ENCODE peak calls at places on chromosomes 11 and 22, in nine cellular contexts. One of them, this sample, is unnamed.

GRCh38 chr22:43378011-43378704 is 33.7 kb upstream of the MPPED1 start:
- DNase-seq in left ventricle myocardium superior: no peak
- DNase-seq in NCI-H774: no peak
- DNase-seq in renal cortical epithelial cell: no peak
- DNase-seq in Daoy: peak
- DNase-seq in HEK293T: no peak
- DNase-seq in T-helper 2 cell: peak
- DNase-seq in Right ventricle myocardium inferior: no peak
- DNase-seq in RPMI8226: peak
- DNase-seq in this sample: peak

GRCh38 chr11:125229916-125230315 is 65.4 kb downstream of the PKNOX2 start:
- DNase-seq in left ventricle myocardium superior: no peak
- DNase-seq in T-helper 2 cell: no peak
- DNase-seq in Right ventricle myocardium inferior: peak
- DNase-seq in NCI-H774: no peak
- DNase-seq in Daoy: no peak
- DNase-seq in RPMI8226: no peak
- DNase-seq in renal cortical epithelial cell: no peak
- DNase-seq in HEK293T: no peak
- DNase-seq in this sample: no peak

GRCh38 chr22:23179381-23180294 is 671 bp upstream of the BCR start:
- DNase-seq in T-helper 2 cell: no peak
- DNase-seq in left ventricle myocardium superior: peak
- DNase-seq in Right ventricle myocardium inferior: no peak
- DNase-seq in renal cortical epithelial cell: peak
- DNase-seq in NCI-H774: no peak
- DNase-seq in Daoy: no peak
- DNase-seq in RPMI8226: no peak
- DNase-seq in HEK293T: no peak
- DNase-seq in this sample: no peak

GRCh38 chr11:112410325-112410724 is 149.7 kb upstream of the PLET1 start:
- DNase-seq in NCI-H774: no peak
- DNase-seq in RPMI8226: no peak
- DNase-seq in HEK293T: no peak
- DNase-seq in left ventricle myocardium superior: no peak
- DNase-seq in T-helper 2 cell: peak
- DNase-seq in Right ventricle myocardium inferior: no peak
- DNase-seq in Daoy: no peak
- DNase-seq in renal cortical epithelial cell: no peak
- DNase-seq in this sample: no peak

GRCh38 chr11:78344676-78345075 is 72.9 kb downstream of the GAB2 start:
- DNase-seq in renal cortical epithelial cell: no peak
- DNase-seq in RPMI8226: no peak
- DNase-seq in NCI-H774: no peak
- DNase-seq in Right ventricle myocardium inferior: no peak
- DNase-seq in T-helper 2 cell: no peak
- DNase-seq in Daoy: no peak
- DNase-seq in left ventricle myocardium superior: no peak
- DNase-seq in HEK293T: no peak
- DNase-seq in this sample: no peak

GRCh38 chr22:44019846-44020245 is 4.3 kb upstream of the PARVB start:
- DNase-seq in Daoy: no peak
- DNase-seq in renal cortical epithelial cell: no peak
- DNase-seq in NCI-H774: no peak
- DNase-seq in HEK293T: no peak
- DNase-seq in RPMI8226: no peak
- DNase-seq in T-helper 2 cell: no peak
- DNase-seq in left ventricle myocardium superior: peak
- DNase-seq in Right ventricle myocardium inferior: no peak
- DNase-seq in this sample: no peak

GRCh38 chr11:16895306-16895705 is 118.9 kb downstream of the PLEKHA7 start:
- DNase-seq in RPMI8226: no peak
- DNase-seq in Daoy: no peak
- DNase-seq in left ventricle myocardium superior: no peak
- DNase-seq in T-helper 2 cell: no peak
- DNase-seq in NCI-H774: no peak
- DNase-seq in Right ventricle myocardium inferior: no peak
- DNase-seq in renal cortical epithelial cell: peak
- DNase-seq in HEK293T: no peak
- DNase-seq in this sample: no peak

GRCh38 chr11:67448220-67448609 is 4.3 kb downstream of the GPR152 start:
- DNase-seq in left ventricle myocardium superior: no peak
- DNase-seq in RPMI8226: no peak
- DNase-seq in HEK293T: no peak
- DNase-seq in Right ventricle myocardium inferior: no peak
- DNase-seq in NCI-H774: no peak
- DNase-seq in Daoy: no peak
- DNase-seq in T-helper 2 cell: no peak
- DNase-seq in renal cortical epithelial cell: no peak
- DNase-seq in this sample: no peak

GRCh38 chr11:7418061-7418460 is 67.2 kb upstream of the OLFML1 start:
- DNase-seq in Right ventricle myocardium inferior: no peak
- DNase-seq in renal cortical epithelial cell: no peak
- DNase-seq in Daoy: peak
- DNase-seq in T-helper 2 cell: no peak
- DNase-seq in NCI-H774: no peak
- DNase-seq in left ventricle myocardium superior: no peak
- DNase-seq in HEK293T: no peak
- DNase-seq in RPMI8226: no peak
- DNase-seq in this sample: no peak

GRCh38 chr11:130547761-130548490 is 99.5 kb downstream of the ADAMTS15 start:
- DNase-seq in RPMI8226: no peak
- DNase-seq in NCI-H774: no peak
- DNase-seq in Right ventricle myocardium inferior: no peak
- DNase-seq in T-helper 2 cell: no peak
- DNase-seq in HEK293T: no peak
- DNase-seq in left ventricle myocardium superior: no peak
- DNase-seq in Daoy: no peak
- DNase-seq in renal cortical epithelial cell: no peak
- DNase-seq in this sample: no peak

GRCh38 chr11:12716816-12717215 is 42.6 kb downstream of the TEAD1 start:
- DNase-seq in T-helper 2 cell: no peak
- DNase-seq in Right ventricle myocardium inferior: no peak
- DNase-seq in HEK293T: no peak
- DNase-seq in left ventricle myocardium superior: no peak
- DNase-seq in Daoy: no peak
- DNase-seq in RPMI8226: no peak
- DNase-seq in NCI-H774: no peak
- DNase-seq in renal cortical epithelial cell: peak
- DNase-seq in this sample: no peak

GRCh38 chr22:34587357-34588356 is 478.3 kb upstream of the ISX start:
- DNase-seq in T-helper 2 cell: no peak
- DNase-seq in NCI-H774: no peak
- DNase-seq in Right ventricle myocardium inferior: no peak
- DNase-seq in Daoy: no peak
- DNase-seq in renal cortical epithelial cell: no peak
- DNase-seq in HEK293T: no peak
- DNase-seq in RPMI8226: no peak
- DNase-seq in left ventricle myocardium superior: no peak
- DNase-seq in this sample: no peak

GRCh38 chr11:76176463-76176862 is 29.8 kb downstream of the WNT11 start:
- DNase-seq in left ventricle myocardium superior: no peak
- DNase-seq in Right ventricle myocardium inferior: no peak
- DNase-seq in HEK293T: no peak
- DNase-seq in renal cortical epithelial cell: no peak
- DNase-seq in RPMI8226: no peak
- DNase-seq in Daoy: no peak
- DNase-seq in NCI-H774: no peak
- DNase-seq in T-helper 2 cell: no peak
- DNase-seq in this sample: no peak

GRCh38 chr22:42885446-42885845 is 28.4 kb upstream of the ARFGAP3 start:
- DNase-seq in T-helper 2 cell: no peak
- DNase-seq in RPMI8226: no peak
- DNase-seq in renal cortical epithelial cell: no peak
- DNase-seq in left ventricle myocardium superior: no peak
- DNase-seq in Daoy: no peak
- DNase-seq in HEK293T: no peak
- DNase-seq in NCI-H774: no peak
- DNase-seq in Right ventricle myocardium inferior: no peak
- DNase-seq in this sample: no peak

GRCh38 chr11:69318093-69318420 is 24.1 kb downstream of the MYEOV start:
- DNase-seq in renal cortical epithelial cell: no peak
- DNase-seq in Daoy: no peak
- DNase-seq in left ventricle myocardium superior: no peak
- DNase-seq in HEK293T: no peak
- DNase-seq in NCI-H774: no peak
- DNase-seq in RPMI8226: no peak
- DNase-seq in T-helper 2 cell: no peak
- DNase-seq in Right ventricle myocardium inferior: no peak
- DNase-seq in this sample: no peak

GRCh38 chr22:19065298-19065859 is 56.8 kb downstream of the DGCR2 start:
- DNase-seq in RPMI8226: no peak
- DNase-seq in Right ventricle myocardium inferior: no peak
- DNase-seq in left ventricle myocardium superior: no peak
- DNase-seq in renal cortical epithelial cell: no peak
- DNase-seq in HEK293T: no peak
- DNase-seq in Daoy: no peak
- DNase-seq in T-helper 2 cell: no peak
- DNase-seq in NCI-H774: no peak
- DNase-seq in this sample: no peak

GRCh38 chr11:3837793-3838192 is 3.0 kb downstream of the RHOG start:
- DNase-seq in RPMI8226: peak
- DNase-seq in left ventricle myocardium superior: peak
- DNase-seq in HEK293T: no peak
- DNase-seq in T-helper 2 cell: no peak
- DNase-seq in Daoy: no peak
- DNase-seq in renal cortical epithelial cell: no peak
- DNase-seq in NCI-H774: no peak
- DNase-seq in Right ventricle myocardium inferior: peak
- DNase-seq in this sample: no peak

GRCh38 chr11:66340596-66341501 is 4.1 kb downstream of the BRMS1 start:
- DNase-seq in NCI-H774: no peak
- DNase-seq in Right ventricle myocardium inferior: peak
- DNase-seq in RPMI8226: no peak
- DNase-seq in renal cortical epithelial cell: no peak
- DNase-seq in HEK293T: no peak
- DNase-seq in Daoy: no peak
- DNase-seq in T-helper 2 cell: no peak
- DNase-seq in left ventricle myocardium superior: no peak
- DNase-seq in this sample: no peak

GRCh38 chr11:46105134-46105628 is 16.1 kb downstream of the PHF21A start:
- DNase-seq in Daoy: no peak
- DNase-seq in renal cortical epithelial cell: no peak
- DNase-seq in Right ventricle myocardium inferior: no peak
- DNase-seq in left ventricle myocardium superior: no peak
- DNase-seq in HEK293T: no peak
- DNase-seq in NCI-H774: no peak
- DNase-seq in T-helper 2 cell: no peak
- DNase-seq in RPMI8226: no peak
- DNase-seq in this sample: no peak

GRCh38 chr11:9753031-9753430 is 89.2 kb downstream of the SWAP70 start:
- DNase-seq in left ventricle myocardium superior: no peak
- DNase-seq in NCI-H774: no peak
- DNase-seq in Right ventricle myocardium inferior: no peak
- DNase-seq in Daoy: peak
- DNase-seq in HEK293T: no peak
- DNase-seq in RPMI8226: no peak
- DNase-seq in renal cortical epithelial cell: peak
- DNase-seq in T-helper 2 cell: no peak
- DNase-seq in this sample: no peak

GRCh38 chr11:87851234-87851633 is 324.0 kb downstream of the RAB38 start:
- DNase-seq in RPMI8226: no peak
- DNase-seq in left ventricle myocardium superior: no peak
- DNase-seq in NCI-H774: no peak
- DNase-seq in renal cortical epithelial cell: peak
- DNase-seq in HEK293T: no peak
- DNase-seq in Daoy: no peak
- DNase-seq in Right ventricle myocardium inferior: no peak
- DNase-seq in T-helper 2 cell: no peak
- DNase-seq in this sample: no peak

GRCh38 chr22:32814289-32814865 is 12.9 kb downstream of the TIMP3 start:
- DNase-seq in renal cortical epithelial cell: no peak
- DNase-seq in HEK293T: no peak
- DNase-seq in left ventricle myocardium superior: no peak
- DNase-seq in T-helper 2 cell: no peak
- DNase-seq in Right ventricle myocardium inferior: no peak
- DNase-seq in NCI-H774: no peak
- DNase-seq in Daoy: no peak
- DNase-seq in RPMI8226: no peak
- DNase-seq in this sample: no peak

GRCh38 chr11:61899146-61899841 is 7.9 kb upstream of the FADS3 start:
- DNase-seq in HEK293T: peak
- DNase-seq in renal cortical epithelial cell: peak
- DNase-seq in Right ventricle myocardium inferior: peak
- DNase-seq in NCI-H774: peak
- DNase-seq in T-helper 2 cell: peak
- DNase-seq in left ventricle myocardium superior: peak
- DNase-seq in Daoy: peak
- DNase-seq in RPMI8226: peak
- DNase-seq in this sample: peak

GRCh38 chr11:13666708-13667107 is 1.8 kb upstream of the FAR1 start:
- DNase-seq in T-helper 2 cell: no peak
- DNase-seq in RPMI8226: no peak
- DNase-seq in Right ventricle myocardium inferior: no peak
- DNase-seq in renal cortical epithelial cell: no peak
- DNase-seq in NCI-H774: no peak
- DNase-seq in HEK293T: no peak
- DNase-seq in Daoy: no peak
- DNase-seq in left ventricle myocardium superior: no peak
- DNase-seq in this sample: no peak

GRCh38 chr11:107669156-107669740 is 42.6 kb downstream of the SLN start:
- DNase-seq in Daoy: no peak
- DNase-seq in Right ventricle myocardium inferior: no peak
- DNase-seq in HEK293T: no peak
- DNase-seq in left ventricle myocardium superior: no peak
- DNase-seq in RPMI8226: no peak
- DNase-seq in NCI-H774: no peak
- DNase-seq in renal cortical epithelial cell: no peak
- DNase-seq in T-helper 2 cell: no peak
- DNase-seq in this sample: no peak

GRCh38 chr11:77322506-77322905 is 21.0 kb upstream of the GDPD4 start:
- DNase-seq in Daoy: no peak
- DNase-seq in renal cortical epithelial cell: peak
- DNase-seq in RPMI8226: no peak
- DNase-seq in left ventricle myocardium superior: no peak
- DNase-seq in T-helper 2 cell: no peak
- DNase-seq in HEK293T: no peak
- DNase-seq in Right ventricle myocardium inferior: no peak
- DNase-seq in NCI-H774: no peak
- DNase-seq in this sample: no peak

GRCh38 chr11:34263462-34264186 is 94.2 kb downstream of the ABTB2 start:
- DNase-seq in renal cortical epithelial cell: peak
- DNase-seq in NCI-H774: peak
- DNase-seq in left ventricle myocardium superior: peak
- DNase-seq in Daoy: peak
- DNase-seq in T-helper 2 cell: no peak
- DNase-seq in Right ventricle myocardium inferior: peak
- DNase-seq in RPMI8226: no peak
- DNase-seq in HEK293T: no peak
- DNase-seq in this sample: peak

GRCh38 chr22:29072193-29072978 is 449 bp upstream of the KREMEN1 start:
- DNase-seq in HEK293T: peak
- DNase-seq in left ventricle myocardium superior: peak
- DNase-seq in NCI-H774: peak
- DNase-seq in Right ventricle myocardium inferior: peak
- DNase-seq in Daoy: peak
- DNase-seq in T-helper 2 cell: peak
- DNase-seq in renal cortical epithelial cell: peak
- DNase-seq in RPMI8226: peak
- DNase-seq in this sample: peak

GRCh38 chr22:32502346-32502745 is 27.7 kb downstream of the FBXO7 start:
- DNase-seq in T-helper 2 cell: no peak
- DNase-seq in left ventricle myocardium superior: no peak
- DNase-seq in RPMI8226: no peak
- DNase-seq in renal cortical epithelial cell: peak
- DNase-seq in HEK293T: no peak
- DNase-seq in Right ventricle myocardium inferior: no peak
- DNase-seq in NCI-H774: no peak
- DNase-seq in Daoy: no peak
- DNase-seq in this sample: no peak

This sample was measured in NCI-H510A treated with DMSO at 0.1 percent for 48 hours.